ENCODE peak calls at places on chromosome 14, in four cellular contexts. Z is DMS153; E is mesothelial cell of epicardium; U is naive thymus-derived CD8-positive, alpha-beta T cell. B is an unnamed sample.

GRCh38 chr14:28772613-28773012 is 6.0 kb downstream of the FOXG1 start:
- DNase-seq in Z (peak; percentile 78), E (no peak), U (no peak), B (no peak)

GRCh38 chr14:25050494-25051170 is 685 bp upstream of the STXBP6 start:
- DNase-seq in Z (no peak), E (no peak), U (no peak), B (no peak)

GRCh38 chr14:81655423-81656314 is 122.0 kb upstream of the SEL1L start:
- DNase-seq in Z (no peak), E (no peak), U (no peak), B (no peak)

GRCh38 chr14:103730490-103731035 is 15.0 kb downstream of the ZFYVE21 start:
- DNase-seq in Z (no peak), E (no peak), U (no peak), B (no peak)

GRCh38 chr14:94540031-94540794 is 21.0 kb upstream of the SERPINA4 start:
- DNase-seq in Z (no peak), E (no peak), U (no peak), B (peak; percentile 27)

GRCh38 chr14:61417890-61418455 is 96.6 kb downstream of the PRKCH start:
- DNase-seq in Z (no peak), E (no peak), U (no peak), B (no peak)

GRCh38 chr14:104432611-104433231 is 146.8 kb upstream of the C14orf180 start:
- DNase-seq in Z (no peak), E (no peak), U (no peak), B (no peak)

GRCh38 chr14:72745991-72746980 is 147.6 kb downstream of the DPF3 start:
- DNase-seq in Z (no peak), E (no peak), U (no peak), B (no peak)

GRCh38 chr14:63248211-63248610 is 44.0 kb downstream of the RHOJ start:
- DNase-seq in Z (no peak), E (no peak), U (no peak), B (no peak)

GRCh38 chr14:99389171-99389826 is 91.4 kb downstream of the SETD3 start:
- DNase-seq in Z (no peak), E (no peak), U (no peak), B (peak; percentile 77)

GRCh38 chr14:82710257-82710841 is 1176.7 kb upstream of the SEL1L start:
- DNase-seq in Z (no peak), E (peak; percentile 24), U (no peak), B (no peak)

GRCh38 chr14:66483322-66483721 is 2.8 kb upstream of the CCDC196 start:
- DNase-seq in Z (no peak), E (no peak), U (no peak), B (no peak)

GRCh38 chr14:70832536-70833305 is 23.4 kb upstream of the MAP3K9 start:
- DNase-seq in Z (no peak), E (no peak), U (no peak), B (no peak)

GRCh38 chr14:32405856-32406255 is 76.8 kb downstream of the AKAP6 start:
- DNase-seq in Z (no peak), E (no peak), U (no peak), B (no peak)